ENCODE peak calls at places on chromosomes 11 and 22, in nine cellular contexts. G is IMR-90, K is esophagus squamous epithelium, J is HepG2, E is NB4, P is transverse colon, R is thyroid gland, I is adrenal gland, X is spleen. Q is an unnamed sample.
A peak's percentile ranks its signal among the peaks of the same experiment; 100 is the strongest.

GRCh38 chr11:114134870-114135269 is 75.4 kb downstream of the ZBTB16 start:
- DNase-seq in I (no peak), X (no peak), G (peak; percentile 5), K (no peak), J (no peak), P (peak; percentile 18), R (no peak), E (peak; percentile 66), Q (no peak)

GRCh38 chr11:773425-773824 is 3.9 kb downstream of the GATD1 start:
- DNase-seq in P (no peak), X (no peak), E (no peak), I (no peak), J (no peak), K (no peak), R (no peak), G (no peak), Q (no peak)

GRCh38 chr11:8365542-8365941 is 101.9 kb upstream of the LMO1 start:
- DNase-seq in X (peak; percentile 63), I (no peak), J (no peak), E (no peak), R (no peak), P (no peak), K (no peak), G (no peak), Q (no peak)

GRCh38 chr11:74321487-74322188 is 10.2 kb upstream of the P4HA3 start:
- DNase-seq in P (no peak), E (peak; percentile 72), K (no peak), I (peak; percentile 42), R (peak; percentile 39), G (peak; percentile 65), J (peak; percentile 12), X (no peak), Q (peak; percentile 33)

GRCh38 chr11:77823775-77824174 is 2.8 kb downstream of the AAMDC start:
- DNase-seq in P (no peak), X (no peak), K (no peak), E (no peak), I (no peak), R (no peak), G (peak; percentile 52), J (peak; percentile 12), Q (no peak)

GRCh38 chr11:69380921-69381581 is 87.1 kb downstream of the MYEOV start:
- DNase-seq in X (peak; percentile 57), E (no peak), I (no peak), K (no peak), R (no peak), P (peak; percentile 4), G (no peak), J (no peak), Q (peak; percentile 82)

GRCh38 chr11:120645639-120646038 is 134.1 kb downstream of the GRIK4 start:
- DNase-seq in R (no peak), G (no peak), P (no peak), K (no peak), J (no peak), E (no peak), X (peak; percentile 40), I (no peak), Q (no peak)

GRCh38 chr11:65743928-65744698 is 23.5 kb upstream of the RNASEH2C start:
- DNase-seq in G (no peak), E (peak; percentile 60), J (peak; percentile 82), X (no peak), P (peak; percentile 62), I (peak; percentile 38), R (no peak), K (no peak), Q (no peak)

GRCh38 chr11:132858203-132858602 is 674.1 kb downstream of the OPCML start:
- DNase-seq in X (no peak), G (peak; percentile 55), P (no peak), E (peak; percentile 49), I (no peak), R (no peak), K (no peak), J (no peak), Q (no peak)

GRCh38 chr22:22556995-22557925 is 1.8 kb downstream of the PRAME start:
- DNase-seq in R (no peak), I (no peak), G (no peak), K (no peak), P (no peak), E (no peak), J (no peak), X (no peak), Q (no peak)

GRCh38 chr11:123187670-123188507 is 7.2 kb downstream of the CLMP start:
- DNase-seq in K (no peak), E (no peak), J (no peak), X (no peak), P (no peak), R (no peak), I (no peak), G (peak; percentile 63), Q (peak; percentile 50)

GRCh38 chr11:14577835-14578529 is 57.8 kb upstream of the PSMA1 start:
- DNase-seq in G (no peak), I (no peak), J (no peak), E (no peak), P (no peak), K (no peak), R (no peak), X (no peak), Q (no peak)

GRCh38 chr22:50544746-50545253 is 899 bp upstream of the KLHDC7B start:
- DNase-seq in E (peak; percentile 42), K (no peak), J (no peak), I (no peak), X (peak; percentile 82), R (peak; percentile 64), G (no peak), P (peak; percentile 45), Q (peak; percentile 55)

GRCh38 chr22:34776827-34777226 is 289.1 kb upstream of the ISX start:
- DNase-seq in I (no peak), G (no peak), K (no peak), X (no peak), R (no peak), E (no peak), P (no peak), J (no peak), Q (no peak)

DNA sequence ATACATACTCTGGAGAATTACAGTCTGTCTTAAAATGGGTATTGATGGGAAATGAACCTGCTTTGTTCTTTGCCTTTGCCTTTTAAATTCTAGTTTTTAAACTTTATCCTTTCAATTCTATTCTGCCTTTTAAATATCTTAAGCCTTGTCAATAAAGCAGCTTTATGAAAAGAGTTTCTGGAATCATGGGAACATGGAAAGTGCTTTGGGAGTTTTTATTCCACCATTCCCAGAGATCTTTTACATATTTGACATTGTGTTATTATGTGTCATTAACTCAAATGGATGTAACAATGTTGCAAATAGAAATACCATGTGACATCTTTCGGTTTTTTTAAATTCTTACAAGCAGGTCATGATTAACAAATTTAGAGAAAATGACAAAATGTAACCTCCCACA is 555.7 kb upstream of the ANO3 start:
- DNase-seq in X (no peak), E (no peak), I (no peak), R (no peak), G (no peak), J (no peak), P (no peak), K (no peak), Q (no peak)
- TF ChIP-seq POLR2A in X (no peak), E (no peak), I (no peak), R (no peak), G (no peak), J (no peak), P (no peak), K (no peak), Q (no peak)

GRCh38 chr22:45104313-45104712 is 59.4 kb upstream of the NUP50 start:
- DNase-seq in K (no peak), R (no peak), I (no peak), P (no peak), G (no peak), X (no peak), E (no peak), J (no peak), Q (no peak)

GRCh38 chr22:45105281-45105700 is 58.4 kb upstream of the NUP50 start:
- DNase-seq in R (no peak), I (no peak), P (no peak), E (no peak), J (peak; percentile 35), X (no peak), K (no peak), G (peak; percentile 97), Q (peak; percentile 32)

GRCh38 chr22:45103756-45104155 is 60.0 kb upstream of the NUP50 start:
- DNase-seq in P (no peak), E (no peak), K (no peak), R (no peak), X (no peak), I (no peak), J (no peak), G (no peak), Q (no peak)

GRCh38 chr22:45101828-45102227 is 61.9 kb upstream of the NUP50 start:
- DNase-seq in G (peak; percentile 72), K (no peak), R (peak; percentile 44), E (peak; percentile 88), X (peak; percentile 79), J (peak; percentile 67), I (peak; percentile 63), P (peak; percentile 53), Q (peak; percentile 41)

DNA sequence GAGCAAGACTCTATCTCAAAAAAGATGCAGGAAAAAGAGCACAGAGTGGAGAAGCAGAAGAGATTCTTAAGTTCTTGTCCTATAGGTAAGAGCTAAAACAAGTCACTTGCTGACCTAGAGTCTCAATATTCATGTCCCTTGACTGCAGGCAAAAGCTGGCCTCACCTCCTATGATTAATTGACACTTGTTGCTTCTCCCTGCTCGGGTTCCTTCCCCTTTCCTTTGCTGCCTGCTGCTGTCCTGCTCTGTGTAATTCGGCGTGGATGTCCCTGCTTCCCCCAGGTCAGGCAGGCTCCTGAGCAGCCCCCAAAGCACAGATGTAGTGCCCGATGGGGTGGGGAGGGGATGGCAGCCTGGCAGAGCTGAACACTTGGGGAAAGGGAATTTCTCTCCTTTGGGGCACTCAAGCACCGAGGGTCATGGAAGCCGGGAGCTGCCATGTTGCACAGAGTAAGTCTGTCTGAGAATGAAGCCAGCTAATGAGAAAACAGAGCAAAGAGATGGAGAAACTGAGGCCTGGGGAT is 60.8 kb upstream of the NUP50 start:
- DNase-seq in X (no peak), K (no peak), E (peak; percentile 35), R (no peak), G (no peak), J (no peak), P (no peak), I (no peak), Q (no peak)
- TF ChIP-seq CTCF in X (no peak), K (no peak), E (no peak), R (no peak), G (no peak), J (no peak), P (no peak), I (no peak), Q (no peak)

GRCh38 chr11:31582697-31583096 is 73.1 kb downstream of the ELP4 start:
- DNase-seq in I (no peak), K (no peak), R (no peak), X (no peak), J (no peak), G (no peak), E (peak; percentile 17), P (no peak), Q (no peak)
- H3K4me3 ChIP-seq in I (no peak overlapping the region), K (no peak overlapping the region), R (no peak overlapping the region), X (no peak overlapping the region), J (no peak overlapping the region), G (no peak overlapping the region), E (no peak overlapping the region), P (no peak overlapping the region), Q (no peak overlapping the region)

DNA sequence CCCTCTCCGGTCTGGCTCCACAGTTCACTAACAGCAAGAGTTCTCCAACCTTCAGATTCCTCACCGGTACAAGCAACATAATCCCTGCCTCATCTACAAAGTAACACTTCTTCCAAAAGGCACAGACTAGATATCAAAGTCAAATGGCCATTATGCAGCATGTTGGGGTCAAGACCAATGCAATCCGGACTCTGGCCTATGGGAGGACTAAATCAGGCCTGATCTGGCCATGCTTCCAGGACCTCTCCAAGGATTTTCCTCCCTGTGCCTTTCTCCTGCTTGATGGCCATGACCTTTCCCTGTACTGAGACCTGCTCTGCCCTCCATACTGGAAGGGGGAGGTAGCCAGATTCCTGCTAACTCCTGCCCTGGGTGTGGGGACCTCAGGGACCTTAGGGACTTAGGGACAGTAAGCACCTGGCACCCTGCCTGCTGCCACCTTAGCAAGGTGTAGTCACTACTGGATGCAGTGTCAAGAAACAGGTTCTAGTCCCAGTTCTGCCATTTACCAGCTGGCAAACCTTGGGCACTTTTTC is 6.7 kb downstream of the TBC1D10A start:
- DNase-seq in E (no peak), I (no peak), P (no peak), X (no peak), R (no peak), K (no peak), J (no peak), G (no peak), Q (no peak)
- TF ChIP-seq POLR2A in E (no peak), I (no peak), P (no peak), X (no peak), R (no peak), K (no peak), J (no peak), G (no peak), Q (no peak)

Q was measured in lower leg skin.